ENCODE peak calls at places on chromosome 14, in four cellular contexts. One of them, this sample, is unnamed.

GRCh38 chr14:102930753-102931579 is 8.5 kb downstream of the AMN start:
- DNase-seq in ascending aorta: no peak
- DNase-seq in colonic mucosa: peak; percentile 59
- DNase-seq in fibroblast of the aortic adventitia: peak; percentile 5
- DNase-seq in this sample: peak; percentile 64

GRCh38 chr14:41830679-41831078 is 224.0 kb downstream of the LRFN5 start:
- DNase-seq in ascending aorta: no peak
- DNase-seq in colonic mucosa: peak; percentile 19
- DNase-seq in fibroblast of the aortic adventitia: peak; percentile 87
- DNase-seq in this sample: no peak

GRCh38 chr14:19729359-19729758 is 14.0 kb upstream of the OR4Q3 start:
- DNase-seq in ascending aorta: no peak
- DNase-seq in colonic mucosa: no peak
- DNase-seq in fibroblast of the aortic adventitia: no peak
- DNase-seq in this sample: no peak

GRCh38 chr14:93112891-93113677 is 2.6 kb downstream of the ITPK1 start:
- DNase-seq in ascending aorta: peak; percentile 28
- DNase-seq in colonic mucosa: peak; percentile 91
- DNase-seq in fibroblast of the aortic adventitia: peak; percentile 89
- DNase-seq in this sample: no peak

GRCh38 chr14:34324363-34324795 is 137.7 kb downstream of the SPTSSA start:
- DNase-seq in ascending aorta: no peak
- DNase-seq in colonic mucosa: peak; percentile 61
- DNase-seq in fibroblast of the aortic adventitia: peak; percentile 60
- DNase-seq in this sample: no peak

GRCh38 chr14:20415723-20416622 is 2.7 kb upstream of the TEP1 start:
- DNase-seq in ascending aorta: no peak
- DNase-seq in colonic mucosa: peak; percentile 79
- DNase-seq in fibroblast of the aortic adventitia: peak; percentile 72
- DNase-seq in this sample: peak; percentile 81

GRCh38 chr14:32244404-32244803 is 41.3 kb upstream of the RNU6-8 start:
- DNase-seq in ascending aorta: no peak
- DNase-seq in colonic mucosa: no peak
- DNase-seq in fibroblast of the aortic adventitia: no peak
- DNase-seq in this sample: no peak

GRCh38 chr14:65937079-65937803 is 524.7 kb downstream of the FUT8 start:
- DNase-seq in ascending aorta: no peak
- DNase-seq in colonic mucosa: no peak
- DNase-seq in fibroblast of the aortic adventitia: no peak
- DNase-seq in this sample: no peak

GRCh38 chr14:106635569-106635968 is 1109.2 kb downstream of the TMEM121 start:
- DNase-seq in ascending aorta: no peak
- DNase-seq in colonic mucosa: no peak
- DNase-seq in fibroblast of the aortic adventitia: no peak
- DNase-seq in this sample: no peak

GRCh38 chr14:39023939-39024871 is 78.8 kb downstream of the SEC23A start:
- DNase-seq in ascending aorta: no peak
- DNase-seq in colonic mucosa: no peak
- DNase-seq in fibroblast of the aortic adventitia: no peak
- DNase-seq in this sample: peak; percentile 52

GRCh38 chr14:64747327-64747726 is 43.1 kb downstream of the PLEKHG3 start:
- DNase-seq in ascending aorta: no peak
- DNase-seq in colonic mucosa: no peak
- DNase-seq in fibroblast of the aortic adventitia: no peak
- DNase-seq in this sample: no peak

GRCh38 chr14:64745511-64746041 is 41.4 kb downstream of the PLEKHG3 start:
- DNase-seq in ascending aorta: no peak
- DNase-seq in colonic mucosa: no peak
- DNase-seq in fibroblast of the aortic adventitia: peak; percentile 48
- DNase-seq in this sample: no peak

GRCh38 chr14:64748995-64749714 is 44.9 kb downstream of the PLEKHG3 start:
- DNase-seq in ascending aorta: no peak
- DNase-seq in colonic mucosa: no peak
- DNase-seq in fibroblast of the aortic adventitia: no peak
- DNase-seq in this sample: no peak

GRCh38 chr14:64748521-64748920 is 44.3 kb downstream of the PLEKHG3 start:
- DNase-seq in ascending aorta: no peak
- DNase-seq in colonic mucosa: no peak
- DNase-seq in fibroblast of the aortic adventitia: no peak
- DNase-seq in this sample: no peak

GRCh38 chr14:64746298-64747250 is 42.4 kb downstream of the PLEKHG3 start:
- DNase-seq in ascending aorta: no peak
- DNase-seq in colonic mucosa: no peak
- DNase-seq in fibroblast of the aortic adventitia: peak; percentile 25
- DNase-seq in this sample: no peak
- H3K4me3 ChIP-seq in ascending aorta: no peak overlapping the region
- H3K4me3 ChIP-seq in colonic mucosa: no peak overlapping the region
- H3K4me3 ChIP-seq in fibroblast of the aortic adventitia: no peak overlapping the region
- H3K4me3 ChIP-seq in this sample: no peak overlapping the region

GRCh38 chr14:73427516-73428264 is 30.7 kb downstream of the NUMB start:
- DNase-seq in ascending aorta: no peak
- DNase-seq in colonic mucosa: no peak
- DNase-seq in fibroblast of the aortic adventitia: no peak
- DNase-seq in this sample: no peak
- H3K4me3 ChIP-seq in ascending aorta: no peak overlapping the region
- H3K4me3 ChIP-seq in colonic mucosa: no peak overlapping the region
- H3K4me3 ChIP-seq in fibroblast of the aortic adventitia: no peak overlapping the region
- H3K4me3 ChIP-seq in this sample: no peak overlapping the region

DNA sequence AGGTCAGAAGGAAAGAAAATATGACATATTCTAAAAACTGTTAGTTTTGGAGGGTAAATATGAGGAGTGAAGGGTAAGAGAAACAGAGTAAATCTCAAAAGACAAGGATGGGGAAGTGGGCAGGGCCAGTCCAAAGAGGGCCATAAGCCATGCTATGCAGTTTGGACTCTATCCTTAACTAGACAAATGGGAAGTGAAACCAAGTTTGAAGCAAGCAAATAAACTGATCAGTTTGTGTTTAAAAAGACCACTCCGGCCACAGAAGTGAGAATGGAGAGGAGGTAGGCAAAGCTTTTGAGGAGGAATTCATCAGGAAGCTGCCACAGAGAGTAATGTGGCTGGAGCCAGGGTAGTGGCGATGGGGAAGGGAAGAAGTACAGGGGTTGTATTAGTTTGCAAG is 37.5 kb upstream of the DAAM1 start:
- DNase-seq in ascending aorta: no peak
- DNase-seq in colonic mucosa: no peak
- DNase-seq in fibroblast of the aortic adventitia: no peak
- DNase-seq in this sample: no peak
- H3K4me3 ChIP-seq in ascending aorta: no peak overlapping the region
- H3K4me3 ChIP-seq in colonic mucosa: no peak overlapping the region
- H3K4me3 ChIP-seq in fibroblast of the aortic adventitia: no peak overlapping the region
- H3K4me3 ChIP-seq in this sample: no peak overlapping the region

DNA sequence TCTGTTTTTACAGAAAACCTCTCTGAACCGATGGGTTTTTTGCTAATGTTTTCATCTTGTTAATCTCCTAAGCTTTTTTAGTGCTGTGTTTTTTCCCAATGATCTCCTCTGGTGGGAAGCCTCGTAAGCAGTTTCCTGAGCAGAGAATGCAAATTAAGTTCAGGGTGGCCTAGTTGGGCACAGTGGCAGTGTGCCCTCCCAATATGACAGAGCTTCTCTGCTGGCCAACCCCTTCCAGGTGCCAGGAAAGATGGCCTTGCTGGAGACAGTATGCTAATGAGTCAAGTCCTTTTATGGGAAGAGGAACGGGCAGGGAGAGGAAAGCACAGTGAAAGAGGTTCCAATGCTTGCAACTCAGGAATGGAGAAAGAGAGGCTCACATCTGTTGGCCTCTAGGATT is 115.8 kb downstream of the GCH1 start:
- DNase-seq in ascending aorta: no peak
- DNase-seq in colonic mucosa: no peak
- DNase-seq in fibroblast of the aortic adventitia: no peak
- DNase-seq in this sample: no peak
- H3K4me3 ChIP-seq in ascending aorta: no peak overlapping the region
- H3K4me3 ChIP-seq in colonic mucosa: no peak overlapping the region
- H3K4me3 ChIP-seq in fibroblast of the aortic adventitia: no peak overlapping the region
- H3K4me3 ChIP-seq in this sample: no peak overlapping the region

GRCh38 chr14:76413962-76414665 is 38.2 kb downstream of the ESRRB start:
- DNase-seq in ascending aorta: no peak
- DNase-seq in colonic mucosa: no peak
- DNase-seq in fibroblast of the aortic adventitia: no peak
- DNase-seq in this sample: no peak
- H3K4me3 ChIP-seq in ascending aorta: no peak overlapping the region
- H3K4me3 ChIP-seq in colonic mucosa: no peak overlapping the region
- H3K4me3 ChIP-seq in fibroblast of the aortic adventitia: no peak overlapping the region
- H3K4me3 ChIP-seq in this sample: no peak overlapping the region

DNA sequence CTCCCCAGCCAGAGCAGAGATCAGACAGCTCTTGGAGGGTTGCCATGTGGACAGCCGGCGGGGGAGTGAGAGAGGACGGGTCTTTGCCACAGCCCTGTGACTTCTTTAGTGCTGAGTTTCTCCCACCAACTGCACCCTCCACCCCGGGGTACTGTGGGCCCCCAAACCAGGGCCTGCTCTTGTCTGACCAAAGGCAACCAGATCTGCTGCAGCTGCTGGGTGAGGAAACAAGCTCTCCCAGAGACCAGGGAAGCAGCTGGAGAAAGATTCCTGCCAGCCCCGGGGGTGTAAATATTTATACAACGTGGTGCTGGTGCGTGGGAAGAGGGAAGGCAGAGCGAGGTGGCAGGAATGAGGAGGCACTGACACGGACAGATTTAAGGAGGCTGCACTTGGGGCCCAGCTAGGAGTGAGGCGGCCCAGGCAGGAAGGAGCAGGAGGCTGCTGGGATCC is 14.3 kb upstream of the ZFP36L1 start:
- DNase-seq in ascending aorta: no peak
- DNase-seq in colonic mucosa: peak; percentile 76
- DNase-seq in fibroblast of the aortic adventitia: peak; percentile 82
- DNase-seq in this sample: peak; percentile 70
- H3K4me3 ChIP-seq in ascending aorta: no peak overlapping the region
- H3K4me3 ChIP-seq in colonic mucosa: no peak overlapping the region
- H3K4me3 ChIP-seq in fibroblast of the aortic adventitia: no peak overlapping the region
- H3K4me3 ChIP-seq in this sample: no peak overlapping the region

GRCh38 chr14:51828017-51828797 is 32.2 kb upstream of the GNG2 start:
- DNase-seq in ascending aorta: peak; percentile 12
- DNase-seq in colonic mucosa: no peak
- DNase-seq in fibroblast of the aortic adventitia: no peak
- DNase-seq in this sample: no peak
- H3K4me3 ChIP-seq in ascending aorta: no peak overlapping the region
- H3K4me3 ChIP-seq in colonic mucosa: no peak overlapping the region
- H3K4me3 ChIP-seq in fibroblast of the aortic adventitia: no peak overlapping the region
- H3K4me3 ChIP-seq in this sample: no peak overlapping the region

DNA sequence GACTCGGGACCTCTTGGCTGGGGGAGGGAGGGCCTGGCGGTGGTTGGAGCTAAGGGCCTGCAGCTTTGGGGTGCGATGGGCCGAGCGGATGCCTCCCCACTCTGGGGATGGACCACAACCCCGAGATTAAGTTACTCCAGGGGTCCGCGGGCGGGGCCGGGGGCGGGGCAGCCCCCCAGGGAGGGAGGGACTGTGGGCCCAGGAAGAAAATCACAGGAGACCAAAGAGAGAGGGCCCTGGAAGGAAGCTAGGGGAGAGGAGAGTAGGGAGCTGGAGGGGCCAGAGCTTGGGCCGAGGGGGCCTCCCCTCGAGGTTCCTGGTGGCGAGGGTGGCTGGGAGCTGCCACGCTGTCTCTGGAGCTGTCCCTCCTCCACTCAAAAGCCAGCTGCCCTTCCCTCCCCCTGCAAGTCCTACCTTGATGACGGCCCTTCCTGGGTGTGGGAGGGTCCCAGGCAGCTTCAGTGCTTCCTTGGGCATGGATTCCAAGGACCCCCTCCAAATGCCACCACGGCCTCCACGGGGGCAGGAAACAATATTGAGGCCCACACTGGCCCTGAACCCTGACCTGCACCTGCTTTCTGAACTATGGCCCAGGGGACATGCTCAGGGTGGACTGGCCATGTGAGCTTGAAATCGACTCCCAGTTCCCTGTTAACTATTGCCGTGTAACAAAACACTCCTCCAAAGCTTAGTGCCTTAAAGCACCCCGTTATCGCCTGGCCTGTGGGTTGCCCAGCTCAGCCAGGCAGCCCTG is 607 bp upstream of the NUDT14 start:
- DNase-seq in ascending aorta: no peak
- DNase-seq in colonic mucosa: no peak
- DNase-seq in fibroblast of the aortic adventitia: no peak
- DNase-seq in this sample: no peak
- H3K4me3 ChIP-seq in ascending aorta: peak overlapping the region; percentile 62
- H3K4me3 ChIP-seq in colonic mucosa: peak overlapping the region; percentile 40
- H3K4me3 ChIP-seq in fibroblast of the aortic adventitia: peak overlapping the region; percentile 3
- H3K4me3 ChIP-seq in this sample: no peak overlapping the region

GRCh38 chr14:60642790-60643397 is 6.4 kb downstream of the SIX1 start:
- DNase-seq in ascending aorta: no peak
- DNase-seq in colonic mucosa: no peak
- DNase-seq in fibroblast of the aortic adventitia: no peak
- DNase-seq in this sample: no peak
- H3K4me3 ChIP-seq in ascending aorta: no peak overlapping the region
- H3K4me3 ChIP-seq in colonic mucosa: no peak overlapping the region
- H3K4me3 ChIP-seq in fibroblast of the aortic adventitia: no peak overlapping the region
- H3K4me3 ChIP-seq in this sample: no peak overlapping the region

GRCh38 chr14:68938515-68939423 is 40.3 kb downstream of the ACTN1 start:
- DNase-seq in ascending aorta: no peak
- DNase-seq in colonic mucosa: peak; percentile 83
- DNase-seq in fibroblast of the aortic adventitia: no peak
- DNase-seq in this sample: peak; percentile 81

GRCh38 chr14:68935761-68936209 is 43.3 kb downstream of the ACTN1 start:
- DNase-seq in ascending aorta: no peak
- DNase-seq in colonic mucosa: no peak
- DNase-seq in fibroblast of the aortic adventitia: no peak
- DNase-seq in this sample: no peak

GRCh38 chr14:68937790-68938514 is 41.1 kb downstream of the ACTN1 start:
- DNase-seq in ascending aorta: no peak
- DNase-seq in colonic mucosa: peak; percentile 85
- DNase-seq in fibroblast of the aortic adventitia: no peak
- DNase-seq in this sample: peak; percentile 83

GRCh38 chr14:68936476-68936875 is 42.6 kb downstream of the ACTN1 start:
- DNase-seq in ascending aorta: no peak
- DNase-seq in colonic mucosa: no peak
- DNase-seq in fibroblast of the aortic adventitia: no peak
- DNase-seq in this sample: no peak

GRCh38 chr14:68936980-68937379 is 42.1 kb downstream of the ACTN1 start:
- DNase-seq in ascending aorta: no peak
- DNase-seq in colonic mucosa: no peak
- DNase-seq in fibroblast of the aortic adventitia: no peak
- DNase-seq in this sample: no peak
- H3K4me3 ChIP-seq in ascending aorta: peak overlapping the region; percentile 44
- H3K4me3 ChIP-seq in colonic mucosa: no peak overlapping the region
- H3K4me3 ChIP-seq in fibroblast of the aortic adventitia: no peak overlapping the region
- H3K4me3 ChIP-seq in this sample: no peak overlapping the region

This sample was measured in mucosa of descending colon.